ENCODE peak calls at places on chromosome 9, in four cellular contexts. I is H1, L is GM12878, H is HEK293T. F is an unnamed sample.

GRCh38 chr9:7387844-7388243 is 411.7 kb downstream of the DMAC1 start:
- DNase-seq in I (no peak), L (no peak), H (no peak), F (no peak)

GRCh38 chr9:36191696-36192095 is 975 bp downstream of the CLTA start:
- DNase-seq in I (no peak), L (no peak), H (peak; percentile 33), F (no peak)

GRCh38 chr9:8025532-8025931 is 226.0 kb upstream of the DMAC1 start:
- DNase-seq in I (no peak), L (no peak), H (no peak), F (no peak)

GRCh38 chr9:5582835-5583195 is 46.1 kb upstream of the RIC1 start:
- DNase-seq in I (no peak), L (peak; percentile 91), H (no peak), F (no peak)

GRCh38 chr9:121975801-121976277 is 117.3 kb downstream of the TTLL11 start:
- DNase-seq in I (no peak), L (no peak), H (no peak), F (no peak)

GRCh38 chr9:76373173-76373771 is 21.0 kb downstream of the RFK start:
- DNase-seq in I (no peak), L (no peak), H (no peak), F (no peak)

GRCh38 chr9:18474778-18475177 is 825 bp downstream of the ADAMTSL1 start:
- DNase-seq in I (no peak), L (no peak), H (no peak), F (no peak)

GRCh38 chr9:114465417-114465816 is 39.9 kb downstream of the WHRN start:
- DNase-seq in I (no peak), L (no peak), H (no peak), F (no peak)

GRCh38 chr9:113984639-113985380 is 93.3 kb downstream of the AMBP start:
- DNase-seq in I (no peak), L (no peak), H (no peak), F (no peak)

GRCh38 chr9:13750061-13750460 is 470.6 kb upstream of the MPDZ start:
- DNase-seq in I (no peak), L (no peak), H (no peak), F (no peak)

GRCh38 chr9:12784461-12785250 is 9.8 kb downstream of the LURAP1L start:
- DNase-seq in I (no peak), L (no peak), H (peak; percentile 6), F (no peak)

GRCh38 chr9:137452761-137453642 is 6.1 kb downstream of the NSMF start:
- DNase-seq in I (no peak), L (no peak), H (no peak), F (no peak)

GRCh38 chr9:106111039-106111740 is 416.8 kb downstream of the TMEM38B start:
- DNase-seq in I (no peak), L (no peak), H (no peak), F (no peak)

GRCh38 chr9:89597711-89598707 is 6.8 kb upstream of the GADD45G start:
- DNase-seq in I (no peak), L (no peak), H (peak; percentile 59), F (peak; percentile 76)

GRCh38 chr9:131271506-131271931 is 4.8 kb downstream of the FAM78A start:
- DNase-seq in I (no peak), L (no peak), H (no peak), F (no peak)

GRCh38 chr9:112970939-112971338 is 41.1 kb downstream of the ZNF883 start:
- DNase-seq in I (no peak), L (no peak), H (peak; percentile 9), F (no peak)

GRCh38 chr9:89549031-89549644 is 51.2 kb upstream of the SEMA4D start:
- DNase-seq in I (peak; percentile 29), L (peak; percentile 62), H (peak; percentile 88), F (peak; percentile 58)

GRCh38 chr9:38160613-38161215 is 91.7 kb upstream of the SHB start:
- DNase-seq in I (no peak), L (no peak), H (peak; percentile 77), F (peak; percentile 63)

GRCh38 chr9:129863059-129863690 is 27.9 kb downstream of the USP20 start:
- DNase-seq in I (no peak), L (no peak), H (no peak), F (no peak)
- TF ChIP-seq SUZ12 in I (no peak), L (no peak), H (no peak), F (no peak)

GRCh38 chr9:110758201-110758600 is 89.6 kb downstream of the MUSK start:
- DNase-seq in I (no peak), L (no peak), H (no peak), F (no peak)
- TF ChIP-seq SUZ12 in I (no peak), L (no peak), H (no peak), F (no peak)

DNA sequence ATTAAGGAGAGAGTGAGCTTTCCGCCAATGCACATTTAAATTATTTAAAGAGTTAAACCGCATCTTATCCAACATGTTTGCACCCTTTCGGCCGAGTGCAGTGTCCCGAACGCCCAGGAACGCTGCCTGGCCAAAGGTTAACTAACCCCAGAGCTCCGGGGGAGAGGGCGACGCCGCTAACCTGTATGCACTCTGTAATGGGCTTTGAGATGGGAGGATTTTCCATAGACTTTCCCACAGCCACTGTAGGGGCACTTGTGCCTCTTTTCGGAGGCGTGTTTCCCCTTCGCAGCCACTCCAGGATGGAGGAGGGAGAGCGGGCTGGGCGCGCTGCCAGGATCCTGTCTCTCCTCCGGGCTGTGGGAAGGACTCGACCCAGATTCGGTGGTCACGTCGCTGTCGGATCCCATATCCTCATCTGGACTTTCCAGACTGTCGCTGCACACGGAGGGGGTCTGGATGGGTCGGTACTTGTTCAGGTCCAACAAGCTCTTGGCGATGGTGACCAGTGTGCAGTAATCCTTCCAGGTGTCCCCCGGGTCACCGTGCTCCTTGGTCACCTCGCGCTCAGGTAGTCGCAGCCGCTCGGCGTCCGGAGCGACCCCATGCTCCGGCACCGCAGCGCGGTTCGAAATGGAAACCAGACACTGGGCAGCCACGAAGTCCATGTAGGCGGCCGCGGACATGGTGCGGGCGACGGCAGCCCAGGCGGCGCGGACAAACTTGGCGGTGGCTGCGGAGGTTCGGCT is 1.6 kb downstream of the KLF9 start:
- DNase-seq in I (no peak), L (no peak), H (no peak), F (no peak)
- TF ChIP-seq SUZ12 in I (peak; percentile 93), L (no peak), H (no peak), F (no peak)

GRCh38 chr9:29865764-29866313 is 2292.6 kb upstream of the C9orf72 start:
- DNase-seq in I (no peak), L (no peak), H (no peak), F (no peak)
- TF ChIP-seq SUZ12 in I (no peak), L (no peak), H (no peak), F (no peak)

GRCh38 chr9:95504053-95504963 is 12.5 kb downstream of the PTCH1 start:
- DNase-seq in I (no peak), L (no peak), H (no peak), F (no peak)
- TF ChIP-seq SUZ12 in I (no peak), L (no peak), H (no peak), F (no peak)

GRCh38 chr9:136345281-136346156 is 18.0 kb downstream of the DNLZ start:
- DNase-seq in I (no peak), L (no peak), H (no peak), F (no peak)
- TF ChIP-seq SUZ12 in I (no peak), L (no peak), H (no peak), F (no peak)

GRCh38 chr9:133351908-133352634 is 4.1 kb downstream of the RPL7A start:
- DNase-seq in I (peak; percentile 65), L (no peak), H (peak; percentile 57), F (peak; percentile 82)
- TF ChIP-seq SUZ12 in I (no peak), L (no peak), H (no peak), F (no peak)

GRCh38 chr9:129175825-129176633 is 2.0 kb downstream of the IER5L start:
- DNase-seq in I (no peak), L (peak; percentile 49), H (peak; percentile 63), F (no peak)
- TF ChIP-seq SUZ12 in I (peak; percentile 9), L (no peak), H (no peak), F (no peak)

GRCh38 chr9:21906213-21906612 is 88.0 kb downstream of the CDKN2A start:
- DNase-seq in I (no peak), L (no peak), H (no peak), F (no peak)

GRCh38 chr9:21904371-21904770 is 89.8 kb downstream of the CDKN2A start:
- DNase-seq in I (no peak), L (no peak), H (no peak), F (no peak)

GRCh38 chr9:21906878-21907277 is 87.3 kb downstream of the CDKN2A start:
- DNase-seq in I (no peak), L (no peak), H (no peak), F (no peak)

GRCh38 chr9:21903380-21903965 is 90.7 kb downstream of the CDKN2A start:
- DNase-seq in I (no peak), L (no peak), H (no peak), F (no peak)

GRCh38 chr9:21904776-21905175 is 89.4 kb downstream of the CDKN2A start:
- DNase-seq in I (no peak), L (no peak), H (no peak), F (peak; percentile 27)
- TF ChIP-seq SUZ12 in I (no peak), L (no peak), H (no peak), F (no peak)

GRCh38 chr9:93061260-93061751 is 2.8 kb downstream of the SUSD3 start:
- DNase-seq in I (no peak), L (no peak), H (no peak), F (no peak)

GRCh38 chr9:93059097-93059959 is 827 bp downstream of the SUSD3 start:
- DNase-seq in I (no peak), L (no peak), H (no peak), F (no peak)

GRCh38 chr9:93061791-93062299 is 3.3 kb downstream of the SUSD3 start:
- DNase-seq in I (no peak), L (peak; percentile 45), H (no peak), F (no peak)

GRCh38 chr9:93059960-93060591 is 1.6 kb downstream of the SUSD3 start:
- DNase-seq in I (no peak), L (no peak), H (no peak), F (no peak)

DNA sequence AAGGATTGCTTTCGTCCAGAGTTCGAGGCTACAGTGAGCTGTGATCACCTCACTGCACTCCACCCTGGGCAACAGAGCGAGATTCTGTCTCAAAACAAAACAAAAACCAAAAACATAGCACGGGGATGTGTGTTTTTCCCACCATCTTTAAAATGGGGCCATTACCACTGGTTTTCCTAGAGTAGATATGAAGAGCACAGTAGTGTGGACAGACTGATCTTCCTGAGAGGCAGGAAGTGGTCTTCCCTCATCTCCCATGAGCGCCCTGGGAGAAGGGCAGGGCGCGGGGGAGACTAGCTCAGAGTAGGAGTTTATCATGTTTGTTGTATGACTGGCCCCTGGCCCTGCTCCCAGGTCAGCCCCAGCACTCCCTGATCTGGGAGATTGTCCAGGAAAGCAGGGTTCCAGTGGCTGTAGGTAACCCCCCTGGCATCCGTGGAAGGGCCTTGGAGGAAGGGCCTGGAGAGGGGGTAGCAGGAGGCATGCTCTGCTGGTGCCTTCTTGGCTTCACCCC is 2.3 kb downstream of the SUSD3 start:
- DNase-seq in I (no peak), L (peak; percentile 40), H (no peak), F (no peak)
- TF ChIP-seq SUZ12 in I (no peak), L (no peak), H (no peak), F (no peak)

F was measured in NT2/D1.